ENCODE peak calls at places on chromosomes 11 and 22, in ten cellular contexts. D is activated T-helper 1 cell treated with Interleukin-2 at 50 U/mL for 16 hours; U is CD4-positive, alpha-beta memory T cell; A is stimulated activated CD4-positive, alpha-beta T cell treated with anti-CD3 and anti-CD28 coated beads, Interleukin-2, amount 100 ng/mL, for 48 hours; F is stimulated activated CD8-positive, alpha-beta memory T cell treated with anti-CD3 and anti-CD28 coated beads, Interleukin-15, amount 100 ng/mL, for 1 hour; Z is naive thymus-derived CD4-positive, alpha-beta T cell; O is amygdala; Q is skeletal muscle cell; J is dermis blood vessel endothelial cell; C is OCI-LY7. B is an unnamed sample.

GRCh38 chr11:69744435-69744834 is 30.7 kb downstream of the FGF4 start:
- DNase-seq in F (no peak), O (no peak), C (no peak), D (no peak), Q (peak), A (no peak), Z (no peak), U (no peak), J (peak), B (peak)

GRCh38 chr11:134488913-134489312 is 76.9 kb upstream of the B3GAT1 start:
- DNase-seq in Q (no peak), Z (no peak), F (no peak), U (no peak), C (no peak), A (no peak), J (no peak), D (no peak), O (no peak), B (peak)

GRCh38 chr22:33922268-33922667 is 2.0 kb upstream of the LARGE1 start:
- DNase-seq in O (no peak), C (peak), Q (no peak), J (peak), A (no peak), D (no peak), Z (no peak), F (no peak), U (no peak), B (peak)

GRCh38 chr11:77252555-77253270 is 48.8 kb downstream of the GDPD4 start:
- DNase-seq in Q (no peak), O (no peak), F (no peak), A (no peak), U (no peak), Z (no peak), J (no peak), C (no peak), D (no peak), B (no peak)

GRCh38 chr11:81886406-81887075 is 847.1 kb downstream of the FAM181B start:
- DNase-seq in Q (no peak), A (no peak), F (no peak), J (no peak), U (no peak), O (no peak), D (no peak), C (no peak), Z (no peak), B (no peak)

GRCh38 chr11:33329705-33330329 is 72.6 kb downstream of the HIPK3 start:
- DNase-seq in F (no peak), Q (peak), J (peak), A (peak), U (peak), Z (peak), D (peak), C (peak), O (no peak), B (peak)

GRCh38 chr11:86923993-86924766 is 31.0 kb downstream of the FZD4 start:
- DNase-seq in J (no peak), D (no peak), F (no peak), U (no peak), Q (no peak), Z (no peak), C (no peak), O (no peak), A (no peak), B (peak)

GRCh38 chr11:13962562-13963168 is at the start of gene SPON1:
- DNase-seq in Q (no peak), C (no peak), J (peak), A (peak), O (no peak), U (peak), Z (peak), F (no peak), D (peak), B (peak)

GRCh38 chr11:61935861-61936260 is 14.3 kb upstream of the BEST1 start:
- DNase-seq in Q (no peak), U (no peak), C (no peak), J (no peak), Z (no peak), O (no peak), F (no peak), A (no peak), D (no peak), B (no peak)

GRCh38 chr11:65645710-65646109 is 7.8 kb downstream of the SIPA1 start:
- DNase-seq in Z (no peak), C (no peak), F (no peak), A (no peak), U (no peak), J (no peak), D (no peak), O (no peak), Q (no peak), B (no peak)

GRCh38 chr11:10301656-10302293 is 3.1 kb upstream of the ADM start:
- DNase-seq in U (no peak), Z (no peak), F (no peak), Q (peak), C (no peak), J (no peak), O (no peak), D (no peak), A (no peak), B (no peak)

GRCh38 chr11:58829736-58830135 is 14.8 kb downstream of the GLYATL2 start:
- DNase-seq in F (no peak), C (no peak), Q (peak), O (no peak), A (no peak), U (no peak), J (no peak), Z (no peak), D (no peak), B (no peak)

GRCh38 chr11:107565219-107565937 is at the start of gene ALKBH8:
- DNase-seq in F (peak), C (peak), D (peak), A (peak), J (peak), Q (no peak), U (peak), O (peak), Z (peak), B (peak)

GRCh38 chr22:27846910-27847309 is 45.4 kb upstream of the MN1 start:
- DNase-seq in D (no peak), Z (no peak), A (no peak), O (no peak), U (no peak), J (no peak), F (no peak), C (no peak), Q (no peak), B (peak)

GRCh38 chr11:44778200-44779100 is 51.7 kb downstream of the TSPAN18 start:
- DNase-seq in U (no peak), F (no peak), C (no peak), A (no peak), Q (no peak), D (no peak), O (no peak), J (no peak), Z (no peak), B (peak)

GRCh38 chr11:59429924-59430516 is 3.8 kb upstream of the OR5A2 start:
- DNase-seq in D (no peak), Q (peak), C (peak), O (no peak), J (peak), F (no peak), A (peak), Z (peak), U (peak), B (peak)

GRCh38 chr11:64180871-64181270 is 5.1 kb upstream of the STIP1 start:
- DNase-seq in D (no peak), F (no peak), U (no peak), C (no peak), Q (no peak), O (no peak), Z (no peak), J (no peak), A (no peak), B (no peak)

GRCh38 chr22:38314140-38314991 is 2.9 kb downstream of the CSNK1E start:
- DNase-seq in F (no peak), D (no peak), Z (peak), O (no peak), Q (no peak), J (peak), U (no peak), A (no peak), C (peak), B (no peak)

GRCh38 chr11:105155679-105156078 is 16.1 kb upstream of the CARD18 start:
- DNase-seq in Q (no peak), F (no peak), C (no peak), D (no peak), U (no peak), Z (no peak), A (no peak), J (no peak), O (no peak), B (peak)

GRCh38 chr11:30724274-30724673 is 138.1 kb upstream of the MPPED2 start:
- DNase-seq in Q (no peak), A (no peak), U (no peak), D (no peak), Z (no peak), J (no peak), O (no peak), C (no peak), F (no peak), B (no peak)

GRCh38 chr11:65414776-65415498 is 7.7 kb upstream of the NEAT1 start:
- DNase-seq in F (no peak), C (no peak), O (no peak), Q (no peak), D (no peak), Z (no peak), J (no peak), U (no peak), A (no peak), B (no peak)

B was measured in endodermal cell.